ENCODE peak calls at places on chromosomes 16 and 17, in four cellular contexts. D is Right ventricle myocardium superior, O is GM03348, Y is epithelial cell of prostate. A is an unnamed sample.

GRCh38 chr17:15436399-15437369 is 30.7 kb downstream of the CDRT4 start:
- DNase-seq in O (peak), D (peak), Y (no peak), A (peak)

GRCh38 chr17:72931635-72932034 is 160.9 kb downstream of the SLC39A11 start:
- DNase-seq in Y (no peak), O (no peak), D (no peak), A (no peak)

GRCh38 chr17:49508061-49508865 is 13.2 kb downstream of the NGFR start:
- DNase-seq in D (no peak), O (peak), Y (peak), A (peak)

GRCh38 chr17:1040216-1040600 is 43.3 kb downstream of the TIMM22 start:
- DNase-seq in Y (no peak), O (no peak), D (peak), A (peak)

GRCh38 chr16:6103561-6103960 is 1006.0 kb upstream of the EEF2KMT start:
- DNase-seq in Y (no peak), D (no peak), O (no peak), A (no peak)

GRCh38 chr17:67689534-67690177 is 28.1 kb upstream of the NOL11 start:
- DNase-seq in O (peak), D (no peak), Y (no peak), A (peak)

GRCh38 chr16:61936522-61936921 is 99.7 kb downstream of the CDH8 start:
- DNase-seq in D (no peak), O (no peak), Y (no peak), A (no peak)

GRCh38 chr16:4179020-4179419 is 62.8 kb upstream of the ADCY9 start:
- DNase-seq in O (peak), D (peak), Y (peak), A (peak)

GRCh38 chr17:3557768-3558583 is at the start of gene TRPV3:
- DNase-seq in O (peak), Y (peak), D (peak), A (no peak)

GRCh38 chr17:42179911-42180410 is 981 bp downstream of the KCNH4 start:
- DNase-seq in O (peak), Y (no peak), D (no peak), A (peak)